ENCODE peak calls at places on chromosomes 16 and 17, in four cellular contexts. One of them, this sample, is unnamed.

GRCh38 chr16:66525396-66526180 is 24.3 kb downstream of the TK2 start:
- DNase-seq in PC-3: no peak
- DNase-seq in IMR-90: no peak
- DNase-seq in vagina: no peak
- DNase-seq in this sample: peak; percentile 50

GRCh38 chr17:3732171-3732570 is 8.5 kb downstream of the HASPIN start:
- DNase-seq in PC-3: no peak
- DNase-seq in IMR-90: peak; percentile 20
- DNase-seq in vagina: no peak
- DNase-seq in this sample: no peak

GRCh38 chr17:5003214-5003867 is 5.6 kb downstream of the KIF1C start:
- DNase-seq in PC-3: no peak
- DNase-seq in IMR-90: no peak
- DNase-seq in vagina: no peak
- DNase-seq in this sample: no peak

GRCh38 chr17:56902350-56902749 is 11.5 kb downstream of the TRIM25 start:
- DNase-seq in IMR-90: peak; percentile 34
- DNase-seq in PC-3: peak; percentile 94
- DNase-seq in vagina: no peak
- DNase-seq in this sample: peak; percentile 60

GRCh38 chr17:10809605-10810004 is 5.7 kb upstream of the TMEM238L start:
- DNase-seq in vagina: no peak
- DNase-seq in IMR-90: no peak
- DNase-seq in PC-3: no peak
- DNase-seq in this sample: no peak

GRCh38 chr17:8963017-8963416 is 2.5 kb downstream of the PIK3R5 start:
- DNase-seq in PC-3: no peak
- DNase-seq in IMR-90: no peak
- DNase-seq in vagina: no peak
- DNase-seq in this sample: no peak

GRCh38 chr17:76365256-76365903 is 11.7 kb upstream of the PRPSAP1 start:
- DNase-seq in PC-3: peak; percentile 59
- DNase-seq in IMR-90: no peak
- DNase-seq in vagina: no peak
- DNase-seq in this sample: no peak

GRCh38 chr17:5864910-5865657 is 205.1 kb upstream of the WSCD1 start:
- DNase-seq in IMR-90: no peak
- DNase-seq in PC-3: no peak
- DNase-seq in vagina: no peak
- DNase-seq in this sample: no peak

GRCh38 chr17:31499771-31500554 is 108.5 kb downstream of the RAB11FIP4 start:
- DNase-seq in PC-3: peak; percentile 66
- DNase-seq in IMR-90: peak; percentile 22
- DNase-seq in vagina: no peak
- DNase-seq in this sample: peak; percentile 44

GRCh38 chr17:41133880-41134735 is 6.2 kb downstream of the KRTAP4-6 start:
- DNase-seq in PC-3: no peak
- DNase-seq in IMR-90: peak; percentile 71
- DNase-seq in vagina: no peak
- DNase-seq in this sample: no peak

GRCh38 chr16:52578007-52578828 is 31.3 kb upstream of the TOX3 start:
- DNase-seq in vagina: no peak
- DNase-seq in IMR-90: no peak
- DNase-seq in PC-3: no peak
- DNase-seq in this sample: no peak

GRCh38 chr17:78737332-78737731 is 44.7 kb downstream of the CYTH1 start:
- DNase-seq in IMR-90: peak; percentile 83
- DNase-seq in PC-3: peak; percentile 66
- DNase-seq in vagina: no peak
- DNase-seq in this sample: peak; percentile 82

GRCh38 chr16:31063843-31064611 is 10.0 kb downstream of the ZNF668 start:
- DNase-seq in vagina: no peak
- DNase-seq in IMR-90: no peak
- DNase-seq in PC-3: no peak
- DNase-seq in this sample: no peak

GRCh38 chr16:85310868-85311585 is 198.8 kb upstream of the CIBAR2 start:
- DNase-seq in vagina: no peak
- DNase-seq in PC-3: no peak
- DNase-seq in IMR-90: no peak
- DNase-seq in this sample: no peak

GRCh38 chr16:51359141-51359960 is 208.3 kb upstream of the SALL1 start:
- DNase-seq in PC-3: no peak
- DNase-seq in vagina: no peak
- DNase-seq in IMR-90: peak; percentile 5
- DNase-seq in this sample: no peak

GRCh38 chr17:73485130-73485529 is 159.1 kb downstream of the SDK2 start:
- DNase-seq in vagina: no peak
- DNase-seq in IMR-90: no peak
- DNase-seq in PC-3: no peak
- DNase-seq in this sample: no peak

GRCh38 chr16:14399397-14400284 is 230.4 kb downstream of the PARN start:
- DNase-seq in PC-3: peak; percentile 67
- DNase-seq in IMR-90: peak; percentile 62
- DNase-seq in vagina: no peak
- DNase-seq in this sample: peak; percentile 93

GRCh38 chr16:28186752-28187151 is 25.0 kb downstream of the XPO6 start:
- DNase-seq in vagina: no peak
- DNase-seq in PC-3: no peak
- DNase-seq in IMR-90: peak; percentile 63
- DNase-seq in this sample: peak; percentile 39

GRCh38 chr17:27247071-27247957 is 46.6 kb upstream of the WSB1 start:
- DNase-seq in vagina: peak; percentile 89
- DNase-seq in PC-3: peak; percentile 98
- DNase-seq in IMR-90: peak; percentile 85
- DNase-seq in this sample: peak; percentile 91

GRCh38 chr16:85681255-85681654 is 7.5 kb downstream of the GINS2 start:
- DNase-seq in vagina: no peak
- DNase-seq in PC-3: no peak
- DNase-seq in IMR-90: no peak
- DNase-seq in this sample: no peak

GRCh38 chr17:77476920-77477805 is 336.4 kb downstream of the SEC14L1 start:
- DNase-seq in IMR-90: peak; percentile 98
- DNase-seq in vagina: peak; percentile 96
- DNase-seq in PC-3: peak; percentile 89
- DNase-seq in this sample: peak; percentile 94

GRCh38 chr17:81852237-81852636 is 8.1 kb downstream of the P4HB start:
- DNase-seq in vagina: no peak
- DNase-seq in PC-3: no peak
- DNase-seq in IMR-90: no peak
- DNase-seq in this sample: no peak

GRCh38 chr17:48134912-48135480 is 27.4 kb downstream of the SNX11 start:
- DNase-seq in vagina: no peak
- DNase-seq in PC-3: peak; percentile 27
- DNase-seq in IMR-90: no peak
- DNase-seq in this sample: no peak

GRCh38 chr16:22232277-22233049 is 26.4 kb downstream of the EEF2K start:
- DNase-seq in IMR-90: peak; percentile 72
- DNase-seq in PC-3: peak; percentile 89
- DNase-seq in vagina: no peak
- DNase-seq in this sample: no peak

GRCh38 chr17:4082136-4082924 is 60.5 kb downstream of the ZZEF1 start:
- DNase-seq in IMR-90: no peak
- DNase-seq in PC-3: no peak
- DNase-seq in vagina: no peak
- DNase-seq in this sample: no peak

GRCh38 chr16:85553436-85554113 is 59.5 kb upstream of the GSE1 start:
- DNase-seq in IMR-90: peak; percentile 34
- DNase-seq in vagina: no peak
- DNase-seq in PC-3: peak; percentile 50
- DNase-seq in this sample: peak; percentile 76

GRCh38 chr17:16036261-16036660 is 36.6 kb downstream of the TTC19 start:
- DNase-seq in vagina: no peak
- DNase-seq in PC-3: no peak
- DNase-seq in IMR-90: no peak
- DNase-seq in this sample: no peak

GRCh38 chr17:73833779-73834613 is 189.8 kb upstream of the SDK2 start:
- DNase-seq in IMR-90: no peak
- DNase-seq in vagina: no peak
- DNase-seq in PC-3: no peak
- DNase-seq in this sample: no peak

GRCh38 chr17:45732926-45733505 is 51.1 kb upstream of the CRHR1 start:
- DNase-seq in vagina: no peak
- DNase-seq in PC-3: no peak
- DNase-seq in IMR-90: no peak
- DNase-seq in this sample: no peak

GRCh38 chr16:27106305-27106704 is 39.6 kb downstream of the C16orf82 start:
- DNase-seq in IMR-90: no peak
- DNase-seq in PC-3: no peak
- DNase-seq in vagina: peak; percentile 47
- DNase-seq in this sample: no peak

GRCh38 chr17:146546-146945 is 9.2 kb downstream of the SCGB1C2 start:
- DNase-seq in vagina: no peak
- DNase-seq in IMR-90: no peak
- DNase-seq in PC-3: no peak
- DNase-seq in this sample: no peak

GRCh38 chr16:73671102-73671501 is 623.2 kb upstream of the ZFHX3 start:
- DNase-seq in PC-3: no peak
- DNase-seq in IMR-90: no peak
- DNase-seq in vagina: no peak
- DNase-seq in this sample: no peak

GRCh38 chr16:31147574-31147973 is 2.3 kb downstream of the PRSS36 start:
- DNase-seq in vagina: no peak
- DNase-seq in PC-3: no peak
- DNase-seq in IMR-90: no peak
- DNase-seq in this sample: no peak

GRCh38 chr17:66715076-66715675 is 119.7 kb upstream of the CACNG5 start:
- DNase-seq in IMR-90: no peak
- DNase-seq in vagina: peak; percentile 32
- DNase-seq in PC-3: no peak
- DNase-seq in this sample: no peak

GRCh38 chr16:85119333-85120005 is 7.2 kb upstream of the CIBAR2 start:
- DNase-seq in PC-3: no peak
- DNase-seq in vagina: no peak
- DNase-seq in IMR-90: no peak
- DNase-seq in this sample: no peak

GRCh38 chr17:76685366-76685765 is 25.4 kb downstream of the MXRA7 start:
- DNase-seq in PC-3: no peak
- DNase-seq in IMR-90: no peak
- DNase-seq in vagina: no peak
- DNase-seq in this sample: no peak

GRCh38 chr17:34406196-34406595 is 43.2 kb upstream of the CCL1 start:
- DNase-seq in vagina: no peak
- DNase-seq in PC-3: no peak
- DNase-seq in IMR-90: no peak
- DNase-seq in this sample: no peak

GRCh38 chr16:20729141-20729540 is 12.5 kb downstream of the THUMPD1 start:
- DNase-seq in PC-3: no peak
- DNase-seq in IMR-90: no peak
- DNase-seq in vagina: no peak
- DNase-seq in this sample: no peak

GRCh38 chr16:89737341-89738071 is 16.2 kb downstream of the ZNF276 start:
- DNase-seq in vagina: no peak
- DNase-seq in IMR-90: no peak
- DNase-seq in PC-3: no peak
- DNase-seq in this sample: no peak

GRCh38 chr17:2018716-2019490 is 6.2 kb downstream of the RTN4RL1 start:
- DNase-seq in vagina: no peak
- DNase-seq in IMR-90: no peak
- DNase-seq in PC-3: no peak
- DNase-seq in this sample: no peak
- H3K4me1 ChIP-seq in vagina: peaks cover 10% of the 10 kb centered on the region
- H3K4me1 ChIP-seq in IMR-90: no peaks in the 10 kb centered on the region
- H3K4me1 ChIP-seq in PC-3: no peaks in the 10 kb centered on the region
- H3K4me1 ChIP-seq in this sample: peaks cover 40% of the 10 kb centered on the region

GRCh38 chr16:3292604-3293003 is 9.3 kb downstream of the ZNF263 start:
- DNase-seq in PC-3: peak; percentile 20
- DNase-seq in IMR-90: peak; percentile 77
- DNase-seq in vagina: no peak
- DNase-seq in this sample: peak; percentile 24
- H3K9me3 ChIP-seq in PC-3: peaks cover 12% of the 10 kb centered on the region
- H3K9me3 ChIP-seq in IMR-90: peaks cover 70% of the 10 kb centered on the region
- H3K9me3 ChIP-seq in vagina: peaks cover 73% of the 10 kb centered on the region
- H3K9me3 ChIP-seq in this sample: peaks cover 68% of the 10 kb centered on the region

GRCh38 chr17:63275968-63276349 is 170.1 kb downstream of the CYB561 start:
- DNase-seq in vagina: no peak
- DNase-seq in IMR-90: no peak
- DNase-seq in PC-3: no peak
- DNase-seq in this sample: peak; percentile 20
- H3K4me1 ChIP-seq in vagina: no peaks in the 10 kb centered on the region
- H3K4me1 ChIP-seq in IMR-90: peaks cover 12% of the 10 kb centered on the region
- H3K4me1 ChIP-seq in PC-3: peaks cover 72% of the 10 kb centered on the region
- H3K4me1 ChIP-seq in this sample: peaks cover 79% of the 10 kb centered on the region

GRCh38 chr17:80652751-80653330 is 108.2 kb downstream of the RPTOR start:
- DNase-seq in vagina: no peak
- DNase-seq in IMR-90: peak; percentile 22
- DNase-seq in PC-3: no peak
- DNase-seq in this sample: no peak
- H3K9me3 ChIP-seq in vagina: no peaks in the 10 kb centered on the region
- H3K9me3 ChIP-seq in IMR-90: peaks cover 6% of the 10 kb centered on the region
- H3K9me3 ChIP-seq in PC-3: no peaks in the 10 kb centered on the region
- H3K9me3 ChIP-seq in this sample: peaks cover 7% of the 10 kb centered on the region

GRCh38 chr16:71354156-71354555 is 4.4 kb upstream of the CALB2 start:
- DNase-seq in PC-3: no peak
- DNase-seq in IMR-90: no peak
- DNase-seq in vagina: no peak
- DNase-seq in this sample: no peak
- H3K4me1 ChIP-seq in PC-3: peaks cover 8% of the 10 kb centered on the region
- H3K4me1 ChIP-seq in IMR-90: peaks cover 3% of the 10 kb centered on the region
- H3K4me1 ChIP-seq in vagina: peaks cover 14% of the 10 kb centered on the region
- H3K4me1 ChIP-seq in this sample: peaks cover 4% of the 10 kb centered on the region

DNA sequence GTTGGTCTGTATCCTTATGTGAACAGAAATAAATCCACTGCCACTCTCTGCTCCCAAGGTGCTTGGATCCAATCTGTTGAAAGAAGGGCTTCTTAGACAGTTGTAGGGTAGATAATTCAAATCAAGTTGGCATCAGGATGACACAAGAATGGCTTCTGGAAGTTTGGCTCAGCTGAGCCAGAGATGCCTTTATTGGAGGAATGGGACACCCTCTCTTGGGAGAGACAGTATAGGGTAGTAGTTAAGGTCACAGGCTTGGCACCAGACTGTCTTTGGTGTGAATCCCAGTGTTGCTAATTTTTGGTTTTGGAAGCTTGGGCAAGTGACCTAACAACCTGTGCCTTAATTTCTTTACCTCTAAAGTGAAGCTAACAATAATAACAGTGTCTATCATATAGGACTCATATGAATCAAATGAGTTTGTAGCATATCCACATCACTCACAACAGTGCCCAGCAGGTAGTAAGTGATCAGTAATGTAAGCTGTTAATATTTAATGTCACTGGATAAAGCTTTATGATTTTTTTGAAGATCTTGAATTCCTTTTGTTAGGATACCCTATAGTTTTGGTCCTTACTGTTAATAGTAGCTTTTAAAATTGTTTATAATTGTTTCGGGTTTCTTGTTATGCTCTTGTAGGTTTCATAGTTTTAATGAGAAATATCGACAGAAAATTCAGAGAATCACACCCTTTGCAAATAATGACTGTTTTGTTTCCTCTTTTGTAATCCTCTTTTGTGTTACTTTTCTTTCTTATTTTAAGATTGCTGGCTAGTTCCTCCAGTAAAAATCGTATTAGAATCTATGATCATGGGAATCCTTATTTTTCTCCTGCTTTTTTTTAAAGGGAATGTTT is 19.1 kb downstream of the ZNRF1 start:
- DNase-seq in IMR-90: no peak
- DNase-seq in PC-3: no peak
- DNase-seq in vagina: no peak
- DNase-seq in this sample: no peak
- H3K9me3 ChIP-seq in IMR-90: peaks cover 4% of the 10 kb centered on the region
- H3K9me3 ChIP-seq in PC-3: peaks cover 5% of the 10 kb centered on the region
- H3K9me3 ChIP-seq in vagina: no peaks in the 10 kb centered on the region
- H3K9me3 ChIP-seq in this sample: peaks cover 6% of the 10 kb centered on the region

GRCh38 chr16:29736764-29737163 is 9.0 kb downstream of the C16orf54 start:
- DNase-seq in IMR-90: no peak
- DNase-seq in vagina: no peak
- DNase-seq in PC-3: no peak
- DNase-seq in this sample: no peak
- H3K4me1 ChIP-seq in IMR-90: no peaks in the 10 kb centered on the region
- H3K4me1 ChIP-seq in vagina: no peaks in the 10 kb centered on the region
- H3K4me1 ChIP-seq in PC-3: no peaks in the 10 kb centered on the region
- H3K4me1 ChIP-seq in this sample: no peaks in the 10 kb centered on the region

This sample was measured in adipocyte.